ENCODE peak calls at places on chromosome 3, in six cellular contexts. D is HCT116, V is HepG2, J is SK-N-SH, L is K562, W is H1. Y is an unnamed sample.

GRCh38 chr3:12868039-12869024 is 27.0 kb upstream of the RPL32 start:
- DNase-seq in W (peak; percentile 80), V (peak; percentile 77), D (peak; percentile 75), L (peak; percentile 97), J (peak; percentile 89), Y (peak; percentile 59)

GRCh38 chr3:171132873-171133272 is 106.4 kb upstream of the SLC2A2 start:
- DNase-seq in W (no peak), J (no peak), D (no peak), L (no peak), V (no peak), Y (no peak)

GRCh38 chr3:149080011-149080698 is 6.2 kb downstream of the HLTF start:
- DNase-seq in D (no peak), L (peak; percentile 10), J (peak; percentile 13), W (no peak), V (no peak), Y (no peak)

GRCh38 chr3:55765906-55766701 is 279.0 kb upstream of the WNT5A start:
- DNase-seq in W (no peak), D (no peak), V (no peak), J (no peak), L (no peak), Y (no peak)

GRCh38 chr3:179196098-179196497 is 47.9 kb downstream of the PIK3CA start:
- DNase-seq in L (no peak), V (no peak), D (no peak), J (no peak), W (no peak), Y (no peak)

GRCh38 chr3:23086831-23087230 is 116.3 kb upstream of the UBE2E2 start:
- DNase-seq in L (no peak), D (no peak), J (no peak), V (no peak), W (no peak), Y (no peak)

GRCh38 chr3:159830523-159831151 is 158.0 kb upstream of the IL12A start:
- DNase-seq in J (no peak), D (no peak), V (no peak), W (no peak), L (no peak), Y (no peak)

GRCh38 chr3:151301787-151302186 is 14.8 kb downstream of the GPR87 start:
- DNase-seq in L (no peak), W (no peak), V (no peak), J (no peak), D (no peak), Y (no peak)

GRCh38 chr3:127954642-127955041 is 39.6 kb downstream of the KBTBD12 start:
- DNase-seq in L (no peak), D (no peak), V (no peak), W (no peak), J (no peak), Y (no peak)

GRCh38 chr3:122773856-122774535 is 19.6 kb downstream of the HSPBAP1 start:
- DNase-seq in V (no peak), D (no peak), W (no peak), J (no peak), L (no peak), Y (no peak)

GRCh38 chr3:73625124-73625665 is 454 bp upstream of the PDZRN3 start:
- DNase-seq in W (peak; percentile 60), V (no peak), L (no peak), J (peak; percentile 54), D (no peak), Y (no peak)
- TF ChIP-seq SIN3A in W (no peak), V (no peak), L (no peak), J (no peak), D (no peak), Y (no peak)

DNA sequence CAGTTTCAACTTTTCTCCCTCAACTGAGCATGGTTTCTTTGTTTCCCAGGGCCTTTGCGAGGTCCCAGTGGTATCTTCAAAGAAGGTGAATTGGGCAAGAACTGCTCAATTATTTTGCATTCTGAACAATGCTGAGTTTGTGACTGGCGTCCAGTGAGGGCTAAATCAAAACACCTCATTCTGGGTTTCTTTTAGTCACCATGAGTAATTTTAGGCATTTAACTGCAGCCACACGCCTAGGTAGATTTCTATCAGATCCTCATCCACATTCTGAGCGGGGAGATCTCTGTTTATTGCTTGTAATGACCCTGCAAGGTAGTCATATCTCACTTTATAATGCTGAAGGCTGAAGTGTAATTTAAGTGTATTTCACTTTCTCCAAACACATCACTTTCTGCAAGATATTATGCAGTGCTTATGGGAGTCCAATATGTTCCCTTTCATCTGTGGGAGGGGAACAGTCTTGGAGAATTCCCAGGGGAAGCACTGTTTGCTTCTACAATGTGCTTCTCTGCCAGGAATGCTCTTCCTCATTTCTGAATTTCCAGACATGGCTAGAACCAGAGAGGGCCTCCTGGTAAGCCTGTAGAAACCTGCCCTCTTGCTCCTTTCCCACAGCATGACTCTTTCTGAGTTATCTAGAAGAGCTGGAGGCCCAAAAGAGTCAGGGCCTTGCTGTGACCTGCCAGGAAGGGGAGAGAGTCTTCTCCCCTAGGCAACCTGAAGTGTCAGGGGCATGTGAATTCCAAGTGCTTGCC is 91.7 kb downstream of the FRMD4B start:
- DNase-seq in L (no peak), V (no peak), D (no peak), J (no peak), W (no peak), Y (no peak)
- H3K36me3 ChIP-seq in L (no peaks in the 10 kb centered on the region), V (no peaks in the 10 kb centered on the region), D (no peaks in the 10 kb centered on the region), J (no peaks in the 10 kb centered on the region), W (no peaks in the 10 kb centered on the region), Y (no peaks in the 10 kb centered on the region)

GRCh38 chr3:118501152-118501551 is 533.5 kb downstream of the IGSF11 start:
- DNase-seq in W (peak; percentile 52), D (peak; percentile 21), L (no peak), V (peak; percentile 28), J (peak; percentile 58), Y (no peak)
- TF ChIP-seq SIN3A in W (no peak), D (no peak), L (no peak), V (no peak), J (no peak), Y (no peak)

DNA sequence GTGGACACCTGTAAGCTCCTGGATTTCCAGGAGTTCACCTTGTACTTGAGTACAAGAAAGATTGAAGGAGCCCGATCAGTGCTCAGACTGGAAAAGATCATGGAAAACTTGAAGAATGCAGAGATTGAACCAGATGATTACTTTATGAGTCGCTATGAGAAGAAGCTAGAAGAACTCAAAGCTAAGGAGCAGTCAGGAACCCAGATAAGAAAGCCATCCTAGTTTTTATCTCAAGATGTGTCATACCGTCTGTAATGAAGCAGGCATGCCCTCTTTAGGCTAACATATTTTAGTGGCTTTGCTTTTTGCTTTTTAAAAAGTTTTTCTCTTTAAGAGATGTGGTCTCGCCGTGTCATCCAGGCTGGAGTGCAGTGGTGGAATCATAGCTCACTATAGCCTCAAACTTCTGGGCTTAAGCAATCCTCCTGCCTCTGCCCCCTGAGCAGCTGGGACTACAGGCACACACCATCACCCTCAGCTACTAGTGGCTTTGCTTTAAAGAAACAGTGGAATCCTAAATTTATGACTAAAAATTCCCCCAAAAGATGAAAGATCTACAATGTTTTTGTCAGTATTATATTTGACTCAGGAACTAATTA is 28.1 kb downstream of the EXOG start:
- DNase-seq in L (no peak), J (no peak), D (no peak), W (no peak), V (no peak), Y (no peak)
- H3K36me3 ChIP-seq in L (peaks cover 17% of the 10 kb centered on the region), J (peaks cover 30% of the 10 kb centered on the region), D (peaks cover 13% of the 10 kb centered on the region), W (peaks cover 4% of the 10 kb centered on the region), V (peaks cover 1% of the 10 kb centered on the region), Y (no peaks in the 10 kb centered on the region)

GRCh38 chr3:42226470-42227425 is 39.2 kb downstream of the CCK start:
- DNase-seq in W (no peak), V (no peak), D (no peak), J (no peak), L (peak; percentile 48), Y (no peak)

GRCh38 chr3:42230860-42231259 is 35.1 kb downstream of the CCK start:
- DNase-seq in J (no peak), V (no peak), L (no peak), W (no peak), D (no peak), Y (no peak)

GRCh38 chr3:42229266-42229941 is 36.6 kb downstream of the CCK start:
- DNase-seq in J (no peak), D (no peak), V (no peak), W (no peak), L (no peak), Y (no peak)

GRCh38 chr3:42228796-42229195 is 37.2 kb downstream of the CCK start:
- DNase-seq in V (peak; percentile 20), L (peak; percentile 34), W (no peak), D (no peak), J (no peak), Y (no peak)

DNA sequence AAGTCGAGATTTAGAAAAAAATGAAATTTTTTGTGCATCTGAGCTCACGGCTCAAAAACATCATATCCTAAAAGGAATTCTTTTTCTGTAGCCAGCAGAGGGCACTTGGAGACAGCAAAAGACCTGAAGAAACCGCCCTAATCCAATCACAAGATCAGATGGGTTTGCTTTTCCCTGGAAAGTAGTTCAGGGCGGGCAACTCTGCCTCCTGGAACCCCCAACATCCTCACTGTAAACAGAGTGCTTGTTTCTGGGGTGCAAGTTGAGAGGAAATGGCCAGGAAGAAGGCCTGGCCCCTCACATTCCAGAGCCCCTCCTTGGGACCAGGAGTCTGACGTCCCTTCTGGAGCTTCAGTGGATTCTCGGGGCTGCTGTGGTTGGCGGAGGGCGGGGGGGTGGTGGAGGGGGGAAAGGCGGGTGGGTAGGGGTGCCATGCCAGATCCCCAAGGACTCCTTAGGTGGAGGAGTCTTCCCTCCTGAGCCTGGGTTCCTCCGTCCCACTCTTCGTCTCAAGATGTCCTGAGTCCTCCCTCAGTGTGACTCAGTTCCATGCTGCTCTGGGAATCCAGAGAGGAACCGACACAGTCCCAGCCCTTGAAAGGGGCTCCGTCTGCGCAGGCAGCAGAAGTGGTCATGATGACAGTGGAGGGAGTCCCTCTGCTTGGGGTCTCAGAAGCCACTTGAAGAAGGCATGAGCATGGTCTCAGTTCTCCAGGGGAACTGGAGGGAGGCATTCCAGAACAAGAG is 35.9 kb downstream of the CCK start:
- DNase-seq in V (peak; percentile 50), L (peak; percentile 56), J (peak; percentile 67), D (peak; percentile 34), W (no peak), Y (no peak)
- TF ChIP-seq SIN3A in V (no peak), L (no peak), J (no peak), D (no peak), W (no peak), Y (no peak)

DNA sequence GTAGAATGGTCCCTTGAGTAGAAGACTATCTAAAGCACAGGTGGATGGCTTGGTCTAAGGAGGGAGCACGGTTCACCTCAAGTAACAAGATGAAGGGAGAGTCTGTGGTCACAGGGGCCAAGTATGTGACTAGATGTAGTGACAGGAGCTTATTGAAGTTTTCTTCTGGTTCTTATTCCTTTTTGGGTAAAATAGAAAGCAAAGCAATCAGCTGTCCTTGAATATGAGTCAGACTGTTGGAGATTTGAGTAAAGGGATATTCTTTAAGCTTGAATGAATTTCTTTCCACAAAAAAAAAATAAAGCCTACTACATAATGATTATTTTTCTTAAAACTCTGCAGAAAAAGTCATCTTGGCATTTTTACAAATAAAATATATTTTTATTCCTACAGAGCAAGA is 1.5 kb upstream of the CNTN6 start:
- DNase-seq in W (no peak), L (no peak), D (no peak), V (no peak), J (no peak), Y (no peak)
- H3K36me3 ChIP-seq in W (no peaks in the 10 kb centered on the region), L (no peaks in the 10 kb centered on the region), D (no peaks in the 10 kb centered on the region), V (no peaks in the 10 kb centered on the region), J (no peaks in the 10 kb centered on the region), Y (no peaks in the 10 kb centered on the region)

DNA sequence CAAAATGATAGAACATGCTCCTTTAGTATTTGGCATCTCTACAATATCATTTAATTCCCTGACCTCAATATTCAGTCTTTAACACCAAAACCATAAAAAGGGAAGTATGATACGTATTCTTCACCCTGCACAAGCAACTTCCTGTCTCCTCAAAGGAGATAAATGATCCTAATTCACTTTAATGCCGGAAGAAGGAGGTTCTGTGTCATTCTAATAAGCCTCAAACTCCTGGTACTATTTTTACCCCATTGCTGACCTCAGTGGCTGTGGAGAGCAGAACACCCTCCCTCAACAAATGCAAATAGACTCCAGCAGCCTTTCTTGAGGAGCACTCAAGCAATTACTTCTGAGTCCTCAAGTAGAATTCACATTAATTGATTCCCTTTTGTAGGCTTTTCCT is 173.3 kb downstream of the TMEM108 start:
- DNase-seq in L (peak; percentile 30), W (no peak), D (no peak), V (no peak), J (no peak), Y (no peak)
- TF ChIP-seq SIN3A in L (no peak), W (no peak), D (no peak), V (no peak), J (no peak), Y (no peak)